ENCODE peak calls at places on chromosomes 4 and X, in five cellular contexts. One of them, this sample, is unnamed.

GRCh38 chrX:9337056-9337455 is 127.8 kb upstream of the TBL1X start:
- DNase-seq in RWPE1: no peak
- DNase-seq in left ventricle myocardium inferior: peak
- DNase-seq in T follicular helper cell: no peak
- DNase-seq in mesothelial cell of epicardium: no peak
- DNase-seq in this sample: no peak

GRCh38 chr4:139768913-139769312 is 103.3 kb downstream of the MGST2 start:
- DNase-seq in left ventricle myocardium inferior: no peak
- DNase-seq in RWPE1: no peak
- DNase-seq in T follicular helper cell: no peak
- DNase-seq in mesothelial cell of epicardium: no peak
- DNase-seq in this sample: no peak

GRCh38 chr4:41614519-41614918 is 76.6 kb downstream of the LIMCH1 start:
- DNase-seq in left ventricle myocardium inferior: no peak
- DNase-seq in T follicular helper cell: no peak
- DNase-seq in mesothelial cell of epicardium: no peak
- DNase-seq in RWPE1: no peak
- DNase-seq in this sample: no peak

GRCh38 chrX:35711281-35711680 is 86.9 kb upstream of the MAGEB16 start:
- DNase-seq in RWPE1: no peak
- DNase-seq in mesothelial cell of epicardium: no peak
- DNase-seq in left ventricle myocardium inferior: no peak
- DNase-seq in T follicular helper cell: no peak
- DNase-seq in this sample: no peak

GRCh38 chr4:105102026-105102425 is 44.6 kb upstream of the TET2 start:
- DNase-seq in RWPE1: no peak
- DNase-seq in T follicular helper cell: no peak
- DNase-seq in mesothelial cell of epicardium: no peak
- DNase-seq in left ventricle myocardium inferior: no peak
- DNase-seq in this sample: no peak

GRCh38 chrX:94418065-94418464 is 744.1 kb downstream of the FAM133A start:
- DNase-seq in RWPE1: no peak
- DNase-seq in T follicular helper cell: no peak
- DNase-seq in mesothelial cell of epicardium: no peak
- DNase-seq in left ventricle myocardium inferior: no peak
- DNase-seq in this sample: no peak

GRCh38 chrX:10195425-10195824 is 38.6 kb downstream of the CLCN4 start:
- DNase-seq in mesothelial cell of epicardium: no peak
- DNase-seq in RWPE1: no peak
- DNase-seq in left ventricle myocardium inferior: no peak
- DNase-seq in T follicular helper cell: no peak
- DNase-seq in this sample: no peak

GRCh38 chr4:103786593-103786992 is 66.8 kb upstream of the TACR3 start:
- DNase-seq in mesothelial cell of epicardium: no peak
- DNase-seq in left ventricle myocardium inferior: no peak
- DNase-seq in T follicular helper cell: no peak
- DNase-seq in RWPE1: no peak
- DNase-seq in this sample: no peak

GRCh38 chr4:153706519-153706918 is 22.4 kb downstream of the TLR2 start:
- DNase-seq in T follicular helper cell: no peak
- DNase-seq in left ventricle myocardium inferior: no peak
- DNase-seq in RWPE1: no peak
- DNase-seq in mesothelial cell of epicardium: no peak
- DNase-seq in this sample: no peak

GRCh38 chr4:8352368-8353157 is 83.0 kb downstream of the HTRA3 start:
- DNase-seq in mesothelial cell of epicardium: no peak
- DNase-seq in RWPE1: no peak
- DNase-seq in left ventricle myocardium inferior: peak
- DNase-seq in T follicular helper cell: no peak
- DNase-seq in this sample: no peak

GRCh38 chrX:1401611-1402430 is 9.9 kb upstream of the SLC25A6 start:
- DNase-seq in mesothelial cell of epicardium: no peak
- DNase-seq in RWPE1: no peak
- DNase-seq in T follicular helper cell: no peak
- DNase-seq in left ventricle myocardium inferior: peak
- DNase-seq in this sample: no peak

GRCh38 chr4:133592106-133592505 is 443.0 kb downstream of the PCDH10 start:
- DNase-seq in T follicular helper cell: no peak
- DNase-seq in left ventricle myocardium inferior: no peak
- DNase-seq in RWPE1: no peak
- DNase-seq in mesothelial cell of epicardium: no peak
- DNase-seq in this sample: no peak

GRCh38 chr4:69054578-69055200 is 41.6 kb upstream of the UGT2B7 start:
- DNase-seq in T follicular helper cell: no peak
- DNase-seq in RWPE1: peak
- DNase-seq in left ventricle myocardium inferior: no peak
- DNase-seq in mesothelial cell of epicardium: no peak
- DNase-seq in this sample: no peak

GRCh38 chr4:171017596-171017995 is 795.6 kb upstream of the GALNTL6 start:
- DNase-seq in RWPE1: peak
- DNase-seq in mesothelial cell of epicardium: no peak
- DNase-seq in T follicular helper cell: no peak
- DNase-seq in left ventricle myocardium inferior: no peak
- DNase-seq in this sample: no peak

GRCh38 chrX:48806088-48806487 is 4.2 kb downstream of the HDAC6 start:
- DNase-seq in left ventricle myocardium inferior: no peak
- DNase-seq in T follicular helper cell: no peak
- DNase-seq in RWPE1: no peak
- DNase-seq in mesothelial cell of epicardium: no peak
- DNase-seq in this sample: no peak

GRCh38 chr4:73870778-73871177 is 1.6 kb downstream of the CXCL1 start:
- DNase-seq in RWPE1: no peak
- DNase-seq in mesothelial cell of epicardium: no peak
- DNase-seq in T follicular helper cell: no peak
- DNase-seq in left ventricle myocardium inferior: no peak
- DNase-seq in this sample: no peak

GRCh38 chr4:40448875-40449274 is 113.7 kb downstream of the CHRNA9 start:
- DNase-seq in mesothelial cell of epicardium: no peak
- DNase-seq in RWPE1: no peak
- DNase-seq in left ventricle myocardium inferior: no peak
- DNase-seq in T follicular helper cell: no peak
- DNase-seq in this sample: no peak

GRCh38 chrX:1807301-1807731 is 192.5 kb downstream of the ASMT start:
- DNase-seq in RWPE1: peak
- DNase-seq in left ventricle myocardium inferior: no peak
- DNase-seq in mesothelial cell of epicardium: no peak
- DNase-seq in T follicular helper cell: no peak
- DNase-seq in this sample: no peak

GRCh38 chr4:48967101-48967500 is 19.0 kb upstream of the CWH43 start:
- DNase-seq in RWPE1: no peak
- DNase-seq in left ventricle myocardium inferior: no peak
- DNase-seq in T follicular helper cell: no peak
- DNase-seq in mesothelial cell of epicardium: no peak
- DNase-seq in this sample: no peak

GRCh38 chr4:153038493-153039311 is 102.6 kb downstream of the FHDC1 start:
- DNase-seq in T follicular helper cell: no peak
- DNase-seq in left ventricle myocardium inferior: no peak
- DNase-seq in mesothelial cell of epicardium: no peak
- DNase-seq in RWPE1: no peak
- DNase-seq in this sample: no peak

GRCh38 chrX:134599173-134599914 is 58.9 kb downstream of the PLAC1 start:
- DNase-seq in mesothelial cell of epicardium: no peak
- DNase-seq in left ventricle myocardium inferior: no peak
- DNase-seq in T follicular helper cell: no peak
- DNase-seq in RWPE1: no peak
- DNase-seq in this sample: no peak

GRCh38 chrX:72712094-72712755 is 1.9 kb downstream of the PHKA1 start:
- DNase-seq in left ventricle myocardium inferior: no peak
- DNase-seq in mesothelial cell of epicardium: no peak
- DNase-seq in T follicular helper cell: no peak
- DNase-seq in RWPE1: no peak
- DNase-seq in this sample: no peak

GRCh38 chr4:105946771-105947170 is 51.5 kb downstream of the NPNT start:
- DNase-seq in left ventricle myocardium inferior: no peak
- DNase-seq in mesothelial cell of epicardium: no peak
- DNase-seq in RWPE1: no peak
- DNase-seq in T follicular helper cell: no peak
- DNase-seq in this sample: no peak

GRCh38 chrX:72366746-72367145 is 61.0 kb upstream of the CITED1 start:
- DNase-seq in mesothelial cell of epicardium: no peak
- DNase-seq in left ventricle myocardium inferior: no peak
- DNase-seq in RWPE1: no peak
- DNase-seq in T follicular helper cell: no peak
- DNase-seq in this sample: no peak

GRCh38 chrX:124346064-124346876 is at the start of gene SH2D1A:
- DNase-seq in RWPE1: no peak
- DNase-seq in left ventricle myocardium inferior: no peak
- DNase-seq in mesothelial cell of epicardium: no peak
- DNase-seq in T follicular helper cell: no peak
- DNase-seq in this sample: no peak

GRCh38 chrX:107676559-107677378 is 48.5 kb downstream of the PRPS1 start:
- DNase-seq in left ventricle myocardium inferior: peak
- DNase-seq in RWPE1: peak
- DNase-seq in T follicular helper cell: no peak
- DNase-seq in mesothelial cell of epicardium: no peak
- DNase-seq in this sample: no peak

GRCh38 chrX:149683966-149684730 is 27.7 kb upstream of the MAGEA11 start:
- DNase-seq in mesothelial cell of epicardium: no peak
- DNase-seq in left ventricle myocardium inferior: no peak
- DNase-seq in T follicular helper cell: no peak
- DNase-seq in RWPE1: no peak
- DNase-seq in this sample: no peak

GRCh38 chr4:76539979-76540378 is 105.0 kb downstream of the SHROOM3 start:
- DNase-seq in RWPE1: no peak
- DNase-seq in left ventricle myocardium inferior: no peak
- DNase-seq in mesothelial cell of epicardium: no peak
- DNase-seq in T follicular helper cell: no peak
- DNase-seq in this sample: no peak

GRCh38 chrX:129649268-129650182 is 5.2 kb downstream of the APLN start:
- DNase-seq in left ventricle myocardium inferior: no peak
- DNase-seq in RWPE1: no peak
- DNase-seq in mesothelial cell of epicardium: no peak
- DNase-seq in T follicular helper cell: no peak
- DNase-seq in this sample: no peak

GRCh38 chrX:38570396-38570795 is 9.1 kb downstream of the TSPAN7 start:
- DNase-seq in mesothelial cell of epicardium: no peak
- DNase-seq in T follicular helper cell: no peak
- DNase-seq in left ventricle myocardium inferior: no peak
- DNase-seq in RWPE1: no peak
- DNase-seq in this sample: no peak

GRCh38 chrX:111868726-111869638 is 7.0 kb upstream of the TRPC5OS start:
- DNase-seq in RWPE1: no peak
- DNase-seq in mesothelial cell of epicardium: no peak
- DNase-seq in T follicular helper cell: no peak
- DNase-seq in left ventricle myocardium inferior: no peak
- DNase-seq in this sample: no peak

GRCh38 chrX:39903343-39903742 is 194.4 kb downstream of the BCOR start:
- DNase-seq in T follicular helper cell: no peak
- DNase-seq in mesothelial cell of epicardium: no peak
- DNase-seq in RWPE1: no peak
- DNase-seq in left ventricle myocardium inferior: no peak
- DNase-seq in this sample: no peak

GRCh38 chr4:76194325-76194724 is 19.3 kb downstream of the SCARB2 start:
- DNase-seq in T follicular helper cell: no peak
- DNase-seq in RWPE1: peak
- DNase-seq in left ventricle myocardium inferior: no peak
- DNase-seq in mesothelial cell of epicardium: no peak
- DNase-seq in this sample: no peak

GRCh38 chr4:108008721-108009120 is 19.0 kb downstream of the HADH start:
- DNase-seq in left ventricle myocardium inferior: no peak
- DNase-seq in T follicular helper cell: no peak
- DNase-seq in RWPE1: peak
- DNase-seq in mesothelial cell of epicardium: no peak
- DNase-seq in this sample: no peak

GRCh38 chr4:170990989-170991589 is 822.1 kb upstream of the GALNTL6 start:
- DNase-seq in RWPE1: no peak
- DNase-seq in T follicular helper cell: no peak
- DNase-seq in left ventricle myocardium inferior: no peak
- DNase-seq in mesothelial cell of epicardium: no peak
- DNase-seq in this sample: no peak

GRCh38 chr4:108060164-108060563 is 70.5 kb downstream of the HADH start:
- DNase-seq in mesothelial cell of epicardium: no peak
- DNase-seq in T follicular helper cell: no peak
- DNase-seq in RWPE1: peak
- DNase-seq in left ventricle myocardium inferior: no peak
- DNase-seq in this sample: peak

GRCh38 chr4:155780773-155781172 is 22.0 kb downstream of the GUCY1B1 start:
- DNase-seq in mesothelial cell of epicardium: no peak
- DNase-seq in RWPE1: no peak
- DNase-seq in left ventricle myocardium inferior: no peak
- DNase-seq in T follicular helper cell: no peak
- DNase-seq in this sample: no peak

GRCh38 chrX:23952401-23952800 is 44.6 kb downstream of the CXorf58 start:
- DNase-seq in T follicular helper cell: no peak
- DNase-seq in RWPE1: peak
- DNase-seq in mesothelial cell of epicardium: no peak
- DNase-seq in left ventricle myocardium inferior: no peak
- DNase-seq in this sample: no peak

GRCh38 chrX:46959985-46960700 is 47.9 kb downstream of the JADE3 start:
- DNase-seq in left ventricle myocardium inferior: no peak
- DNase-seq in mesothelial cell of epicardium: no peak
- DNase-seq in RWPE1: no peak
- DNase-seq in T follicular helper cell: no peak
- DNase-seq in this sample: no peak